ENCODE peak calls at places on chromosome 19, in nine cellular contexts. U, Z, E, Y, L, M, B, S and H are unnamed samples. For H3K4me1, the result is how much of the 10 kb centered on the place peaks cover.

GRCh38 chr19:48683349-48683748 is 10.5 kb upstream of the NTN5 start:
- DNase-seq in U (no peak), Z (no peak), E (no peak), Y (no peak), L (peak), M (no peak), B (no peak), S (no peak), H (no peak)

GRCh38 chr19:29843180-29844051 is 31.6 kb downstream of the CCNE1 start:
- DNase-seq in U (no peak), Z (no peak), E (no peak), Y (no peak), L (no peak), M (no peak), B (no peak), S (peak), H (peak)

GRCh38 chr19:8355631-8356402 is 8.1 kb upstream of the ANGPTL4 start:
- DNase-seq in U (peak), Z (no peak), E (peak), Y (no peak), L (peak), M (peak), B (no peak), S (no peak), H (no peak)

GRCh38 chr19:57308514-57308913 is 11.8 kb upstream of the ZNF543 start:
- DNase-seq in U (no peak), Z (no peak), E (no peak), Y (no peak), L (no peak), M (no peak), B (no peak), S (no peak), H (no peak)

GRCh38 chr19:14694867-14695266 is 5.0 kb downstream of the ZNF333 start:
- DNase-seq in U (no peak), Z (no peak), E (no peak), Y (no peak), L (no peak), M (no peak), B (no peak), S (no peak), H (no peak)

GRCh38 chr19:11420429-11420893 is 1.3 kb upstream of the RGL3 start:
- DNase-seq in U (no peak), Z (no peak), E (no peak), Y (no peak), L (peak), M (peak), B (no peak), S (peak), H (no peak)

GRCh38 chr19:38666662-38667448 is 19.4 kb downstream of the ACTN4 start:
- DNase-seq in U (no peak), Z (no peak), E (peak), Y (no peak), L (no peak), M (no peak), B (no peak), S (no peak), H (peak)

GRCh38 chr19:38062959-38063786 is 156.2 kb downstream of the SIPA1L3 start:
- DNase-seq in U (no peak), Z (no peak), E (no peak), Y (no peak), L (no peak), M (no peak), B (no peak), S (no peak), H (no peak)

GRCh38 chr19:12834976-12835757 is 788 bp upstream of the RTBDN start:
- DNase-seq in U (peak), Z (peak), E (no peak), Y (no peak), L (no peak), M (peak), B (no peak), S (peak), H (peak)

GRCh38 chr19:40607898-40608621 is 6.9 kb downstream of the LTBP4 start:
- DNase-seq in U (no peak), Z (no peak), E (no peak), Y (no peak), L (no peak), M (no peak), B (no peak), S (no peak), H (no peak)

GRCh38 chr19:41426952-41427646 is at the start of gene B3GNT8:
- DNase-seq in U (no peak), Z (peak), E (peak), Y (peak), L (peak), M (peak), B (peak), S (peak), H (peak)

GRCh38 chr19:13077233-13077632 is 25.4 kb downstream of the LYL1 start:
- DNase-seq in U (no peak), Z (no peak), E (no peak), Y (no peak), L (no peak), M (no peak), B (no peak), S (peak), H (no peak)

GRCh38 chr19:12792048-12792852 is 964 bp downstream of the JUNB start:
- DNase-seq in U (no peak), Z (peak), E (peak), Y (no peak), L (peak), M (peak), B (peak), S (peak), H (peak)

GRCh38 chr19:14530505-14530904 is 1.1 kb downstream of the TECR start:
- DNase-seq in U (no peak), Z (no peak), E (no peak), Y (no peak), L (no peak), M (no peak), B (no peak), S (no peak), H (no peak)

GRCh38 chr19:33157906-33158305 is 26.0 kb downstream of the WDR88 start:
- DNase-seq in U (no peak), Z (no peak), E (no peak), Y (no peak), L (no peak), M (no peak), B (no peak), S (no peak), H (no peak)

GRCh38 chr19:31974290-31974689 is 371.1 kb upstream of the ZNF507 start:
- DNase-seq in U (no peak), Z (peak), E (no peak), Y (peak), L (no peak), M (no peak), B (no peak), S (no peak), H (no peak)

GRCh38 chr19:43674630-43674982 is 4.6 kb upstream of the PLAUR start:
- DNase-seq in U (no peak), Z (no peak), E (no peak), Y (no peak), L (no peak), M (no peak), B (no peak), S (no peak), H (no peak)

GRCh38 chr19:10686661-10687517 is 14.3 kb upstream of the QTRT1 start:
- DNase-seq in U (no peak), Z (no peak), E (no peak), Y (no peak), L (no peak), M (no peak), B (no peak), S (no peak), H (no peak)

GRCh38 chr19:48614436-48615144 is at the start of gene FAM83E:
- DNase-seq in U (no peak), Z (peak), E (no peak), Y (no peak), L (peak), M (peak), B (peak), S (peak), H (peak)

GRCh38 chr19:31232871-31233270 is 116.4 kb downstream of the TSHZ3 start:
- DNase-seq in U (no peak), Z (no peak), E (no peak), Y (no peak), L (no peak), M (no peak), B (no peak), S (no peak), H (no peak)

GRCh38 chr19:20558011-20558410 is 7.6 kb downstream of the ZNF737 start:
- DNase-seq in U (no peak), Z (no peak), E (no peak), Y (no peak), L (no peak), M (no peak), B (no peak), S (peak), H (no peak)

GRCh38 chr19:38875656-38876345 is 2.3 kb downstream of the RINL start:
- DNase-seq in U (no peak), Z (no peak), E (no peak), Y (no peak), L (no peak), M (no peak), B (no peak), S (no peak), H (no peak)

GRCh38 chr19:49881672-49882394 is 4.3 kb downstream of the TBC1D17 start:
- DNase-seq in U (no peak), Z (no peak), E (no peak), Y (no peak), L (no peak), M (peak), B (no peak), S (peak), H (no peak)

GRCh38 chr19:40502647-40503046 is 35.8 kb downstream of the SPTBN4 start:
- DNase-seq in U (peak), Z (peak), E (no peak), Y (no peak), L (no peak), M (no peak), B (no peak), S (peak), H (peak)

GRCh38 chr19:12779162-12779993 is 4.0 kb upstream of the HOOK2 start:
- DNase-seq in U (no peak), Z (no peak), E (no peak), Y (no peak), L (peak), M (peak), B (no peak), S (peak), H (peak)

GRCh38 chr19:33257828-33258227 is 32.2 kb upstream of the SLC7A10 start:
- DNase-seq in U (no peak), Z (no peak), E (no peak), Y (no peak), L (no peak), M (no peak), B (no peak), S (no peak), H (no peak)

GRCh38 chr19:41702208-41702651 is 6.2 kb upstream of the CEACAM5 start:
- DNase-seq in U (no peak), Z (no peak), E (no peak), Y (no peak), L (peak), M (no peak), B (no peak), S (no peak), H (no peak)

DNA sequence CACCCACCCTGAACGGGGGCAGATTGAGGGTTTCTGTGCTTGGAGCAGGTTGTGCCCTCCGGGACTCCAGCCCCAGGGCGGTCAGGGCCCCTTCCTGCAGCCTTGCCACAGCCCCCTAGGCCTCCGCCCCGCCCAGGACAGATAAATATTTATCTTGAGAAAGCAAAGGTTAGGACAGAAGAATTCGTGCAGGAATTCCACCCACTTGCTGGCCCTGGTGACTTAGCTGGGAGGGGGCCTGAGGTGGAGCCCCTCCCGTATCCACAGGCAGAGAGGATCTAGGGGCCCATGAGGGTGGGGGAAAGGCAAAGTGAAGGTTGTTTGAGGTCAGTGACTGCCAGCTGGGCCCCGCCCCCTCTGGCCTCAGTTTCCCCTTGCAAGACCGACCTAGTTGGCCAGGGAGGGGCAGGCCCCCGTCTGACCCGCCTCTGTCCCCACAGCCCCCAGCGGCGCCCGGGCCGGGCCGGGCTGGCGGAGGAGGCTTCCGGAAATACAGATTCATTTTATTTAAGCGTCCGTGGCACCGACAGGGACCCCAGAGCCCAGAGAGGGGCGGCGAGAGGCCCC is 5.2 kb downstream of the MIDN start:
- DNase-seq in U (no peak), Z (no peak), E (no peak), Y (no peak), L (peak), M (no peak), B (peak), S (no peak), H (peak)
- H3K4me1 ChIP-seq in U (half or more), Z (half or more), E (under half), Y (half or more), L (half or more), M (under half), B (under half), S (under half), H (half or more)

GRCh38 chr19:6087074-6087506 is 23.2 kb downstream of the RFX2 start:
- DNase-seq in U (no peak), Z (no peak), E (no peak), Y (no peak), L (no peak), M (peak), B (no peak), S (peak), H (peak)
- TF ChIP-seq POLR2AphosphoS5 in U (no peak), Z (no peak), E (no peak), Y (no peak), L (no peak), M (peak), B (no peak), S (no peak), H (no peak)

GRCh38 chr19:58355891-58356235 is 2.6 kb upstream of the A1BG start:
- DNase-seq in U (no peak), Z (no peak), E (no peak), Y (no peak), L (no peak), M (no peak), B (no peak), S (no peak), H (no peak)

GRCh38 chr19:58356971-58357797 is 3.9 kb upstream of the A1BG start:
- DNase-seq in U (no peak), Z (no peak), E (no peak), Y (no peak), L (no peak), M (no peak), B (no peak), S (peak), H (no peak)

GRCh38 chr19:58355215-58355796 is 2.0 kb upstream of the A1BG start:
- DNase-seq in U (no peak), Z (no peak), E (no peak), Y (no peak), L (no peak), M (no peak), B (no peak), S (no peak), H (no peak)

GRCh38 chr19:58357798-58358145 is 4.5 kb upstream of the A1BG start:
- DNase-seq in U (no peak), Z (no peak), E (no peak), Y (no peak), L (no peak), M (no peak), B (no peak), S (no peak), H (no peak)

DNA sequence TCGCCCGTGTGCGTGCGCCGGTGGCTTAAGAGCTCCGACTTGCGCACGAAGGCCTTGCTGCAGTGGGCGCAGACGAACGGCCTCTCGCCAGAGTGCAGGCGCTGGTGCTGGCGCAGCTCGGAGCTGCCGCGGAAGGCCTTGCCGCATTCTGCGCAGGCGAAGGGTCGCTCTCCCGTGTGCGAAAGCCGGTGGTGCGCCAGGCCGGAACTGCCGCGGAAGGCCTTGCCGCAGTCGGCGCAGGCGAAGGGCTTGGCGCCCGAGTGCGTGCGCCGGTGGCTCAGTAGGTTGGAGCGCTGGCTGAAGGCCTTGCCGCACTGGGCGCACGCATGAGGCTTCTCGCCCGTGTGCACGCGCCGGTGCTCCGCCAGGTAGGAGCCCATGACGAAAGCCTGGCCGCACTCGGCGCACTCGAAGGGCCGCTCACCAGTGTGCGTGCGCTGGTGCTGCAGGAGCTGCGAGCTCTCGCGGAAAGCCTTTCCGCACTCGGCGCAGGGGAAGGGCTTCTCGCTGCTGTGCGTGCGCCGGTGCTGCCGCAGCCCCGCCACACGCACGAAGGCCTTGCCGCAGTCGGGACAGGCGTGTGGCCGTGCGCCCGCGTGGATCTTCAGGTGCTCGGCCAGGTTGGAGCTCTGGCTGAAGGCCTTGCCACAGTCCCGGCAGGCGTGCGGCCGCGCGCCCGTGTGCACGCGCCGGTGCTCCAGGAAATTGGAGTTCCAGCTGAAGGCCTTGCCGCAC is 3.1 kb upstream of the A1BG start:
- DNase-seq in U (no peak), Z (no peak), E (no peak), Y (no peak), L (no peak), M (no peak), B (no peak), S (peak), H (no peak)
- H3K27ac ChIP-seq in U (no peak), Z (no peak), E (no peak), Y (no peak), L (no peak), M (no peak), B (no peak), S (no peak), H (no peak)

DNA sequence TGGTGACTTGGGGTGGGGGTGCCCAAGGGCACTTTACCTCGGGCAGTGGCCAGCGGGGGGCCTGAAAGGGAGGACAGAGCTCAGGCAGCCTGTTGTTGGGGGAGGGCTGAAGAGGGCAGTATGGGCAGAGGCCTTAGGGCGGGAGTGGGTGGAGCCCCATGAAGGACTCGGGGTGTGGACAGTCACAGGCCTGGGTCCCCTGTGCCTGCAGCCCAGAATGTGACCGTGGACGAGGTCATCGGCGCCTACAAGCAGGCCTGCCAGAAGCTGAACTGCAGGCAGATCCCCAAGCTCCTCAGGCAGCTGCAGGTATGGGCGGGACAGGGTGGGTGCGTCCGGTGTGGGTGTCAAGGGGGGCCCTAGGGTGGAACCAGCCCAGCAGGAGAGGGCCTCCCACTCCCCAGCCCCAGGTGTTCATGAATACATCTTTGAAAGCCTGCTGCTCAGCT is 22.5 kb downstream of the NKPD1 start:
- DNase-seq in U (no peak), Z (no peak), E (no peak), Y (no peak), L (no peak), M (no peak), B (no peak), S (no peak), H (no peak)
- H3K4me1 ChIP-seq in U (under half), Z (under half), E (under half), Y (under half), L (under half), M (under half), B (under half), S (under half), H (under half)

DNA sequence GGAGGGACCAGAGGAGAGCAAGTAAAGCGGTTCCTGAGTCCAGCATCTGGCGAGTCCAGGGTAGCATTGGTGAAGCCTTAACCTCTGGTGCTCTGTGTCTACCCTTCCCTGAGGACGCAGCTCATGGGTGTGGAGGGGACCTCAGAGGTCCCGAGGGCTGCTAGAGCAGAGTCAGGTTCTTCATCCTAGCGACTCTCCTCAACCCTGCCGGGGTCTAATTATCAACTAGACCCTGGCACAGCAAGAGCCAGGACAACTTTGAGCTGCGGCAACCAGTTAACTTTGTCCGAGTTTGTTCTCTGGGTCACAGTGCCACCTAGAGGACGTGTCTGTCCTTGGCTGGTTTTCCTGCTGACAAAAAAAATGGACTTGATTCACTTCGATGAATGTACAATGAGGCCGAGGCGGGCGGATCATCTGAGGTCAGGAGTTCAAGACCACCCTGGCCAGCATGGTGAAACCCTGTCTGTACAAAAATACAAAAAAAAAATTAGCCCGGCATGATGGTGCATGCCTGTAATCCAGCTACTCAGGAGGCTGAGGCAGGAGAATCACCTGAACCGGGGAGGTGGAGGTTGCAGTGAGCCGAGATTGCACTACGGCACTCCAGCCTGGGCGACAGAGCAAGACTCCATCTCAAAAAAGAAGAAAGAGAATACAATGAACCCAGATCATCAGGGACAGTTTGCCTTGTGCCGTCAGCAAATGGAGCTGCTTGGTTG is 24.9 kb downstream of the TSSK6 start:
- DNase-seq in U (peak), Z (peak), E (peak), Y (no peak), L (peak), M (peak), B (peak), S (peak), H (peak)
- TF ChIP-seq POLR2AphosphoS5 in U (no peak), Z (no peak), E (no peak), Y (no peak), L (no peak), M (no peak), B (peak), S (no peak), H (no peak)

GRCh38 chr19:27901078-27901477 is 1311.9 kb downstream of the UQCRFS1 start:
- DNase-seq in U (no peak), Z (no peak), E (no peak), Y (no peak), L (no peak), M (no peak), B (no peak), S (no peak), H (no peak)

GRCh38 chr19:27891411-27891810 is 1321.5 kb downstream of the UQCRFS1 start:
- DNase-seq in U (no peak), Z (no peak), E (no peak), Y (no peak), L (no peak), M (no peak), B (no peak), S (no peak), H (no peak)

GRCh38 chr19:27892500-27892899 is 1320.5 kb downstream of the UQCRFS1 start:
- DNase-seq in U (no peak), Z (no peak), E (no peak), Y (no peak), L (no peak), M (no peak), B (no peak), S (no peak), H (no peak)

GRCh38 chr19:27894906-27895754 is 1317.8 kb downstream of the UQCRFS1 start:
- DNase-seq in U (no peak), Z (no peak), E (no peak), Y (no peak), L (no peak), M (no peak), B (no peak), S (no peak), H (no peak)

DNA sequence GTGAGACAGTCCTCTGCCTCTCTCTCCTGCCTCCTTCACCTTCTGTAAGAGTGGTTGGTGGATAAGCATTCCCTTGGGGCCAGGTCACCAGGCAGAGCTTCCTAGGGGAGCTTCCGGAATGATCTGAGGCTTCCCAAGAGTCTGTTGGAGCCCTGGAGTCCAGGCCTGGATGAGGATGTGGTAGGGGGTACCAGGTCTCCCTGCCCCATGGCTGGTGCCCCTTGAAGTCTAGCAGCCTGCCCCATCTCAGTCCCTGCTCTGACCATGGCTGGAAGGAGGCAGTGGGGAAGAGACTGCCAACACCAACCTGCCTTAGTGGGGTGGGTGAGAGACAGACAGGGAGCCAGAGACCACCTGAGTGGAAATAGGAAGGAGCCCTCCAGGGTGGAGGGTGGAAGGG is 1316.9 kb downstream of the UQCRFS1 start:
- DNase-seq in U (no peak), Z (no peak), E (no peak), Y (no peak), L (no peak), M (no peak), B (no peak), S (no peak), H (no peak)
- H3K27ac ChIP-seq in U (no peak), Z (no peak), E (no peak), Y (no peak), L (no peak), M (no peak), B (no peak), S (no peak), H (no peak)